ENCODE peak calls at places on chromosomes 4 and X, in four cellular contexts. O is astrocyte of the cerebellum, I is HCT116, N is GM13976. U is an unnamed sample.

GRCh38 chrX:13078739-13079444 is 34.5 kb upstream of the FAM9C start:
- DNase-seq in O (peak; percentile 57), I (no peak), N (no peak), U (no peak)

GRCh38 chrX:119502727-119503483 is 34.7 kb downstream of the SLC25A5 start:
- DNase-seq in O (no peak), I (no peak), N (no peak), U (no peak)

GRCh38 chrX:11579856-11580595 is 85.7 kb downstream of the ARHGAP6 start:
- DNase-seq in O (no peak), I (no peak), N (no peak), U (no peak)

GRCh38 chrX:129979207-129979920 is 3.1 kb upstream of the BCORL1 start:
- DNase-seq in O (no peak), I (no peak), N (no peak), U (no peak)

GRCh38 chrX:135396109-135396508 is 25.6 kb upstream of the SMIM10L2A start:
- DNase-seq in O (no peak), I (no peak), N (no peak), U (no peak)

GRCh38 chrX:124217289-124218251 is 114.9 kb upstream of the TEX13D start:
- DNase-seq in O (no peak), I (no peak), N (no peak), U (peak; percentile 22)

GRCh38 chrX:114344756-114345155 is 239.1 kb upstream of the HTR2C start:
- DNase-seq in O (peak; percentile 12), I (peak; percentile 26), N (peak; percentile 6), U (no peak)

GRCh38 chr4:139144161-139144859 is 32.7 kb downstream of the ELF2 start:
- DNase-seq in O (peak; percentile 28), I (no peak), N (no peak), U (no peak)

GRCh38 chrX:111652719-111653118 is 28.3 kb upstream of the ALG13 start:
- DNase-seq in O (no peak), I (no peak), N (no peak), U (no peak)

GRCh38 chr4:83582289-83582756 is 46.4 kb downstream of the GPAT3 start:
- DNase-seq in O (peak; percentile 22), I (no peak), N (no peak), U (no peak)

GRCh38 chrX:20285513-20285912 is 18.8 kb upstream of the RPS6KA3 start:
- DNase-seq in O (no peak), I (no peak), N (no peak), U (no peak)

GRCh38 chrX:66015152-66015827 is 24.6 kb downstream of the VSIG4 start:
- DNase-seq in O (no peak), I (no peak), N (no peak), U (no peak)

GRCh38 chr4:183637461-183637860 is 21.5 kb downstream of the RWDD4 start:
- DNase-seq in O (no peak), I (no peak), N (no peak), U (no peak)

GRCh38 chr4:183636923-183637322 is 22.1 kb downstream of the RWDD4 start:
- DNase-seq in O (no peak), I (no peak), N (no peak), U (no peak)

GRCh38 chr4:183635333-183635732 is 23.7 kb downstream of the RWDD4 start:
- DNase-seq in O (no peak), I (no peak), N (no peak), U (no peak)

GRCh38 chr4:183635737-183636136 is 23.2 kb downstream of the RWDD4 start:
- DNase-seq in O (no peak), I (no peak), N (no peak), U (no peak)

DNA sequence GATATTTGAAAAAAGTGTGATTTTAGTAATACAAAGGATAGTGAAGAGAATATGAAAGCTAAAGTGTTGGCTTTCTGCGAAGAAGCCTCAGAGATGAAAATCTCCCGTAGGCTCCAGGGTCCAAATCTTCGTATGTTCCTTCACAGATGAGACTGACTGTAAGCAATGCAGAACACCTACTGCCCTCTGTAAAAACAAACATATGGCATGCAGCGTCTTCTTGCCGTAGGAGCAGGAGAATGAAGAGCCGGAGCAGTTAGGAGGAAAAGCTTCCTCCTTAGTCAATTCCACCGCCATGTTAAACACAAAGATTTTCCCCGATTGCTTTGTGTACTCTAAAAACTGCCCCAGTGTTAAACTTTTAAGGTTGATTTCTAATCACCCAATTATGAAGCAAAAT is 22.5 kb downstream of the RWDD4 start:
- DNase-seq in O (no peak), I (no peak), N (no peak), U (no peak)
- TF ChIP-seq CTCF in O (no peak), I (no peak), N (no peak), U (no peak)

GRCh38 chrX:8319359-8319758 is 145.3 kb upstream of the VCX3B start:
- DNase-seq in O (no peak), I (no peak), N (no peak), U (no peak)

GRCh38 chrX:8323356-8323755 is 141.3 kb upstream of the VCX3B start:
- DNase-seq in O (no peak), I (no peak), N (no peak), U (no peak)
- TF ChIP-seq CTCF in O (no peak), I (no peak), N (peak; percentile 28), U (no peak)

GRCh38 chr4:27467351-27467750 is 606.7 kb downstream of the STIM2 start:
- DNase-seq in O (no peak), I (no peak), N (no peak), U (no peak)

GRCh38 chr4:27474691-27475090 is 614.0 kb downstream of the STIM2 start:
- DNase-seq in O (no peak), I (no peak), N (no peak), U (no peak)

GRCh38 chr4:27472364-27472763 is 611.7 kb downstream of the STIM2 start:
- DNase-seq in O (no peak), I (no peak), N (no peak), U (no peak)
- TF ChIP-seq CTCF in O (no peak), I (no peak), N (no peak), U (no peak)

GRCh38 chr4:53147179-53147578 is 218.7 kb downstream of the SCFD2 start:
- DNase-seq in O (no peak), I (no peak), N (no peak), U (no peak)
- TF ChIP-seq CTCF in O (no peak), I (no peak), N (no peak), U (no peak)

GRCh38 chrX:56462389-56462788 is 101.0 kb upstream of the UBQLN2 start:
- DNase-seq in O (no peak), I (no peak), N (no peak), U (no peak)
- TF ChIP-seq CTCF in O (no peak), I (no peak), N (no peak), U (no peak)

DNA sequence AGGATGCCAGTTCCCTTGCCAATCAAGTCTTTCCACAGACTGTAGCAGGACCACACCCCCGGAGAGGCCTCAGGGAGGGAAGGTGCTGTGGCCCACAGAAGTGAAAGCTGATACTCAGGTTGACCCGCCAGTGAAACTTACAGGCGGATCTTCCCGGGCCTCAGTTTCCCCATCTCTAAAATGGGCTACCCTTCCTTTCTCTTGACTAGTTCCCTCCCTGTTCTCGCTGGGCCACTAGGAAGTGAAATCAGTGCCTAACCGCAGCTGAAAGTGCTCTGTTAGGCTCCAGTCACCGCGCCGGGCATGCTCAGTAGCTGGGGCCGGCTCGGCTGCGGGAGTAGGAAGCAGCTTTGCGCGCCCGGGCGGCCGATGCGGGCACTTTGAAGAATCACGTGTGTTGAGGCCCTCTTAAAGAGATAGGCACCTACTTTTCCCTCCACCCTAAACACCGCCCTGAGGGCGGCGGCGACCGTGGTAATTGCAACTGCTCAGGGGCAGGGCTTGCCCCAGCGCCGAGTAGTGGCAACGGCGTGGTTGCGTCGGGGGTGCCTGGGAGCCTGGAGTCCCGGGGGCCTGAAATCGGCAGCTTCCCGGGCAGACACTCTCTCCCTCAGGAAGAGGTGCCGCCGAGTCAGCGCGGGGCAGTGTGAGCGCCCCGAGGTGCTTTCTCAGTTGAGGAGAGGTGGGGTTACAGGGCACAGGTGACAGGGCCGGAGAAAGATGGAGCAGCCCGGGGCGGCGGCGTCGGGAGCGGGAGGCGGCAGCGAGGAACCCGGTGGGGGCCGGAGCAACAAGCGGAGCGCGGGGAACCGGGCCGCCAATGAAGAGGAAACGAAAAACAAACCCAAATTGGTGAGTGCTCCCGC is at the start of gene DIAPH2:
- DNase-seq in O (peak; percentile 35), I (peak; percentile 61), N (peak; percentile 60), U (no peak)
- TF ChIP-seq CTCF in O (peak; percentile 3), I (no peak), N (no peak), U (no peak)

DNA sequence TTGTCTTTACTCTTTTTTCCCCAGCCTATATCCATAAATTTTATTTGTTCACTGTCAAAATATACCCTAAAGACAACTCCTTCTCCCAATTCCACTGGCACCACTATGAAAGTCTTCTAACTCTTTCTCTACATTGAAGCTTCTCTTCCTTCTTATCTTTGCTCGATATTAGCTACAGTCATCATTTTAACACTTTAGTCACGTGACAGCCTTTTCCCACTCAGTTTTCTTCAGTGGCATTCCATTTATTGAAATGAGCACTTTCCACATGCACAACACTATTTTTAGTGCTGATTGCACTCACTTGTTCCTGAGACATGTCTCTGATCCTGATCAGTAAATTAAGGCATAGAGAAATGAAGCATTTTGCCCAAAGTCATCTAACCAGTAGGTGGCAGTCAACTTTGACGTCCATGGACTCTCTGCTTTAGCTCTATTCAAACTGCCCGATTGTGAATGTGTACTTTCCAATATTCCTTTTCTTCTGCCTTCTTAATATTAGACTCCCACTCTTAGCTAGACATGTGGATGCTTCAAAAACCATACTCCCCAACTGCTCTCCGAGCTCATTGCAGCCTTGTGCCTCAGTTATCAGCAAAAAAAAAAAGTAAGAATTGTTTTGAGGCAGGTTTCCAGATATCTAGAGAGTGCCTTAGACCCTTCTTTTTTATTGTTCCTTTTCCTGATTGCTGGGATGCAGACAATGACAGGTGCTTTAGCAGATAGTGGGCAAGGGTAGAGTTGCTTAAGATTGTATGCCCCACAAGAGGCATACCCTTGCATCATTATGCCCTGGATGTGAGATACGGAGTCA is 394.4 kb upstream of the ADGRL3 start:
- DNase-seq in O (peak; percentile 20), I (no peak), N (peak; percentile 3), U (peak; percentile 2)
- TF ChIP-seq CTCF in O (peak; percentile 74), I (peak; percentile 22), N (peak; percentile 33), U (peak; percentile 54)

GRCh38 chr4:6905501-6905900 is 4.1 kb upstream of the TBC1D14 start:
- DNase-seq in O (no peak), I (no peak), N (no peak), U (no peak)

GRCh38 chr4:6909113-6909969 is at the start of gene TBC1D14:
- DNase-seq in O (peak; percentile 63), I (peak; percentile 68), N (peak; percentile 97), U (no peak)

GRCh38 chr4:6908397-6909112 is 1.1 kb upstream of the TBC1D14 start:
- DNase-seq in O (no peak), I (no peak), N (peak; percentile 25), U (no peak)

GRCh38 chr4:6906046-6906445 is 3.6 kb upstream of the TBC1D14 start:
- DNase-seq in O (no peak), I (no peak), N (peak; percentile 17), U (no peak)

GRCh38 chr4:6907658-6908191 is 1.9 kb upstream of the TBC1D14 start:
- DNase-seq in O (no peak), I (peak; percentile 21), N (peak; percentile 67), U (no peak)
- TF ChIP-seq CTCF in O (peak; percentile 47), I (peak; percentile 66), N (peak; percentile 50), U (peak; percentile 44)